ENCODE peak calls at places on chromosomes 13 and 19, in four cellular contexts. One of them, this sample, is unnamed.
A peak's percentile ranks its signal among the peaks of the same experiment; 100 is the strongest.

GRCh38 chr19:51018745-51019543 is 565 bp downstream of the KLK10 start:
- DNase-seq in uterus: no peak
- DNase-seq in ovary: peak; percentile 87
- DNase-seq in transverse colon: no peak
- DNase-seq in this sample: peak; percentile 89

GRCh38 chr13:79642596-79642995 is 161.6 kb downstream of the NDFIP2 start:
- DNase-seq in ovary: no peak
- DNase-seq in uterus: no peak
- DNase-seq in transverse colon: no peak
- DNase-seq in this sample: no peak

GRCh38 chr19:38786572-38787265 is 2.3 kb upstream of the LGALS7B start:
- DNase-seq in uterus: no peak
- DNase-seq in transverse colon: no peak
- DNase-seq in ovary: no peak
- DNase-seq in this sample: no peak

GRCh38 chr13:32206097-32206740 is 108.9 kb downstream of the ZAR1L start:
- DNase-seq in uterus: no peak
- DNase-seq in transverse colon: no peak
- DNase-seq in ovary: no peak
- DNase-seq in this sample: no peak

GRCh38 chr13:109628251-109628699 is 158.1 kb downstream of the IRS2 start:
- DNase-seq in ovary: no peak
- DNase-seq in uterus: no peak
- DNase-seq in transverse colon: no peak
- DNase-seq in this sample: no peak

GRCh38 chr19:35117017-35117570 is 1.5 kb downstream of the FXYD3 start:
- DNase-seq in transverse colon: no peak
- DNase-seq in uterus: no peak
- DNase-seq in ovary: no peak
- DNase-seq in this sample: no peak

GRCh38 chr13:99931462-99931861 is 40.1 kb downstream of the ZIC5 start:
- DNase-seq in ovary: no peak
- DNase-seq in transverse colon: no peak
- DNase-seq in uterus: no peak
- DNase-seq in this sample: no peak

GRCh38 chr13:32737111-32737571 is 150.9 kb downstream of the PDS5B start:
- DNase-seq in ovary: no peak
- DNase-seq in transverse colon: no peak
- DNase-seq in uterus: no peak
- DNase-seq in this sample: no peak

GRCh38 chr13:37412271-37412683 is 186.3 kb downstream of the POSTN start:
- DNase-seq in ovary: no peak
- DNase-seq in uterus: no peak
- DNase-seq in transverse colon: no peak
- DNase-seq in this sample: no peak

GRCh38 chr13:45178349-45179142 is 22.3 kb downstream of the KCTD4 start:
- DNase-seq in uterus: no peak
- DNase-seq in ovary: no peak
- DNase-seq in transverse colon: no peak
- DNase-seq in this sample: no peak

GRCh38 chr19:661427-662196 is 1.4 kb downstream of the RNF126 start:
- DNase-seq in ovary: no peak
- DNase-seq in transverse colon: peak; percentile 71
- DNase-seq in uterus: no peak
- DNase-seq in this sample: no peak

GRCh38 chr13:44826586-44827350 is 162.5 kb downstream of the NUFIP1 start:
- DNase-seq in ovary: no peak
- DNase-seq in transverse colon: no peak
- DNase-seq in uterus: no peak
- DNase-seq in this sample: no peak

GRCh38 chr13:77740931-77741586 is 43.6 kb downstream of the SLAIN1 start:
- DNase-seq in uterus: no peak
- DNase-seq in ovary: no peak
- DNase-seq in transverse colon: no peak
- DNase-seq in this sample: no peak

GRCh38 chr13:51912091-51912490 is 50.3 kb downstream of the CCDC70 start:
- DNase-seq in transverse colon: no peak
- DNase-seq in ovary: no peak
- DNase-seq in uterus: no peak
- DNase-seq in this sample: no peak

GRCh38 chr19:9828551-9829063 is 889 bp downstream of the UBL5 start:
- DNase-seq in ovary: no peak
- DNase-seq in uterus: no peak
- DNase-seq in transverse colon: no peak
- DNase-seq in this sample: no peak

GRCh38 chr13:114148521-114148855 is 16.1 kb upstream of the RASA3 start:
- DNase-seq in uterus: no peak
- DNase-seq in ovary: no peak
- DNase-seq in transverse colon: peak; percentile 64
- DNase-seq in this sample: no peak

GRCh38 chr13:26299168-26299788 is 45.3 kb downstream of the CDK8 start:
- DNase-seq in uterus: no peak
- DNase-seq in ovary: no peak
- DNase-seq in transverse colon: no peak
- DNase-seq in this sample: no peak

GRCh38 chr19:53112286-53112685 is 9.1 kb upstream of the ZNF160 start:
- DNase-seq in ovary: no peak
- DNase-seq in uterus: no peak
- DNase-seq in transverse colon: no peak
- DNase-seq in this sample: no peak

GRCh38 chr13:34207872-34208271 is 389.9 kb downstream of the RFC3 start:
- DNase-seq in ovary: no peak
- DNase-seq in uterus: no peak
- DNase-seq in transverse colon: no peak
- DNase-seq in this sample: no peak

GRCh38 chr13:51978836-51979556 is 32.3 kb downstream of the ATP7B start:
- DNase-seq in transverse colon: peak; percentile 40
- DNase-seq in ovary: no peak
- DNase-seq in uterus: no peak
- DNase-seq in this sample: no peak

GRCh38 chr19:13056052-13056660 is 46.5 kb downstream of the LYL1 start:
- DNase-seq in transverse colon: peak; percentile 61
- DNase-seq in ovary: peak; percentile 68
- DNase-seq in uterus: peak; percentile 79
- DNase-seq in this sample: peak; percentile 45

GRCh38 chr19:46412034-46412982 is 1.1 kb downstream of the CCDC8 start:
- DNase-seq in transverse colon: no peak
- DNase-seq in uterus: no peak
- DNase-seq in ovary: peak; percentile 47
- DNase-seq in this sample: no peak

GRCh38 chr13:52029569-52029968 is 5.1 kb downstream of the UTP14C start:
- DNase-seq in uterus: no peak
- DNase-seq in ovary: no peak
- DNase-seq in transverse colon: peak; percentile 46
- DNase-seq in this sample: no peak

GRCh38 chr19:50461066-50461875 is 15.0 kb upstream of the EMC10 start:
- DNase-seq in uterus: peak; percentile 28
- DNase-seq in ovary: no peak
- DNase-seq in transverse colon: peak; percentile 73
- DNase-seq in this sample: peak; percentile 75

GRCh38 chr19:11247934-11248333 is 8.5 kb downstream of the ANGPTL8 start:
- DNase-seq in ovary: no peak
- DNase-seq in uterus: no peak
- DNase-seq in transverse colon: no peak
- DNase-seq in this sample: no peak

GRCh38 chr19:35451278-35452096 is 3.4 kb downstream of the FFAR2 start:
- DNase-seq in transverse colon: no peak
- DNase-seq in uterus: no peak
- DNase-seq in ovary: no peak
- DNase-seq in this sample: no peak

GRCh38 chr13:21060063-21060826 is 1.1 kb downstream of the LATS2 start:
- DNase-seq in uterus: peak; percentile 64
- DNase-seq in ovary: peak; percentile 63
- DNase-seq in transverse colon: peak; percentile 25
- DNase-seq in this sample: peak; percentile 24

GRCh38 chr13:21060827-21061076 is 634 bp downstream of the LATS2 start:
- DNase-seq in ovary: peak; percentile 66
- DNase-seq in uterus: no peak
- DNase-seq in transverse colon: no peak
- DNase-seq in this sample: peak; percentile 7

GRCh38 chr13:21063031-21063430 is 1.6 kb upstream of the LATS2 start:
- DNase-seq in uterus: no peak
- DNase-seq in ovary: no peak
- DNase-seq in transverse colon: no peak
- DNase-seq in this sample: no peak

GRCh38 chr13:21058361-21058760 is 3.0 kb downstream of the LATS2 start:
- DNase-seq in uterus: no peak
- DNase-seq in ovary: no peak
- DNase-seq in transverse colon: no peak
- DNase-seq in this sample: peak; percentile 27

DNA sequence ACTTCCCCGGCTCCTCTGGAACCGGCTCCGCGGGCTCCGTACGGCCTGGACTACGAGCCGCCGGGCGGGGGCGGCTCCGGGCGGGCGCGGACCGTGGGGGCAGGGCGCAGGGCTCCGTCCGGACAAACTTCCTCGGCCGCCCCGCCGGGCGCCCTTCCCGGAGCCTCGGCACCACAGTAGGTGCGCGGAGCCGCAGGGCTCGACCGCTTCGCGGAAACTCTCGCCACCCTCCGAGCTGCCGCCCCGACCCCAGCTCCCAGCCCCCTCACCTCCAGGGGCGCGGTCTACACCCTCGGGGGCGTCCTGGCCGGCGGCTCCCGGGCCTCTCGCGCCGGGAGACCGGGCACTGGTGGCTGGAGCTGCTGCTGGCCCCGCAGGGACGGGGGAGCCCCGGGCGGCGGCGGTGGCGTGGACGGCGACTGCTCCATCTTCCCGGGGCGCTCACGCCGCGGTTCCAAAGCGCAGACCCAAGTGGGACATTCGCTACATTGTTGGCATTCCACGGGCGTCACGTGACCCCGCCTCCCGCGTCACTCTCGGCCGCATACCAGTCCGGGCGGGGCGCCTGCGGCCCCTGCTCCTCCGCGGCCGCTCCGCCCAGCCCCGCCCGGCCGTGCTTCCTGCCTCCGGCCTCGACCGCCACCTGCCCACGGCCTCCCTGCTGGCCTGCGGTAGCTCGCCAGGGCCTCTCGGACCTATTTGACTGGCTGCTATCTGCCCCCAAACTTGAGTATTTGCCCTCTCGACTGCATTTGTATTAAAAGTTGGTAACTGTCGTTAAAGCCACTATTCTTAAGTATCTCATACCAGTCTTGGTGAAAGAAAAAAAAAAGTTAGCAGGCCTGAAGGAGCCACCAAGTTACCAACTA is at the start of gene LATS2:
- DNase-seq in transverse colon: peak; percentile 96
- DNase-seq in uterus: peak; percentile 98
- DNase-seq in ovary: peak; percentile 98
- DNase-seq in this sample: peak; percentile 95
- TF ChIP-seq CTCF in transverse colon: peak; percentile 37
- TF ChIP-seq CTCF in uterus: peak; percentile 68
- TF ChIP-seq CTCF in ovary: no peak
- TF ChIP-seq CTCF in this sample: no peak

GRCh38 chr13:108267338-108267737 is 2.2 kb upstream of the TNFSF13B start:
- DNase-seq in uterus: no peak
- DNase-seq in transverse colon: no peak
- DNase-seq in ovary: no peak
- DNase-seq in this sample: no peak
- TF ChIP-seq CTCF in uterus: no peak
- TF ChIP-seq CTCF in transverse colon: no peak
- TF ChIP-seq CTCF in ovary: no peak
- TF ChIP-seq CTCF in this sample: no peak

GRCh38 chr19:28736528-28736927 is 476.4 kb downstream of the UQCRFS1 start:
- DNase-seq in ovary: no peak
- DNase-seq in transverse colon: no peak
- DNase-seq in uterus: no peak
- DNase-seq in this sample: no peak

GRCh38 chr19:28731577-28731976 is 481.4 kb downstream of the UQCRFS1 start:
- DNase-seq in transverse colon: no peak
- DNase-seq in uterus: no peak
- DNase-seq in ovary: no peak
- DNase-seq in this sample: no peak

GRCh38 chr19:28737021-28737525 is 475.9 kb downstream of the UQCRFS1 start:
- DNase-seq in uterus: no peak
- DNase-seq in transverse colon: no peak
- DNase-seq in ovary: no peak
- DNase-seq in this sample: peak; percentile 7

DNA sequence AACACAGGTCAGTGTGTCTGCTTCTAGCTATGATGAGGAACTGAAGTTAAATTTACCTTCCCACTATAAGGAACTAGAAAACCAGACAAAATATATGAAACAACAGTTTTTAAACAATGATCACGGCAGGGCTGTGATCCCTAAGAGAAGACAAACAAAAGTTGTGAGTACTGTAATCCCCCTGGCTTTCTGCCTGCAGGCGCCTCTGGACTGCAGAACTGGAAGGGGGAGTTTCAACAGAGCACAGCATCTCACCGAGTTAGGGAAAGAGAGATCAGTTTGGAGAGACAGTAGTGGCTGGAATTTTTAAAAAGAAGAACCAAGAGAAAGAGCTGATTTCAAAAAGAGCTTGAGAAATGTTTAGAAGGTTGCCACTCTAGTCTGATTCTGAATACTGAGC is 475.4 kb downstream of the UQCRFS1 start:
- DNase-seq in transverse colon: no peak
- DNase-seq in uterus: no peak
- DNase-seq in ovary: peak; percentile 28
- DNase-seq in this sample: peak; percentile 6
- TF ChIP-seq CTCF in transverse colon: no peak
- TF ChIP-seq CTCF in uterus: no peak
- TF ChIP-seq CTCF in ovary: no peak
- TF ChIP-seq CTCF in this sample: no peak

GRCh38 chr13:110645750-110646149 is 30.4 kb downstream of the NAXD start:
- DNase-seq in uterus: no peak
- DNase-seq in transverse colon: no peak
- DNase-seq in ovary: no peak
- DNase-seq in this sample: no peak

GRCh38 chr13:110643324-110643723 is 28.0 kb downstream of the NAXD start:
- DNase-seq in uterus: no peak
- DNase-seq in transverse colon: no peak
- DNase-seq in ovary: no peak
- DNase-seq in this sample: no peak

GRCh38 chr13:110646442-110647364 is 31.4 kb downstream of the NAXD start:
- DNase-seq in uterus: no peak
- DNase-seq in transverse colon: no peak
- DNase-seq in ovary: no peak
- DNase-seq in this sample: no peak

GRCh38 chr13:110643768-110644421 is 28.6 kb downstream of the NAXD start:
- DNase-seq in transverse colon: no peak
- DNase-seq in uterus: no peak
- DNase-seq in ovary: no peak
- DNase-seq in this sample: no peak

DNA sequence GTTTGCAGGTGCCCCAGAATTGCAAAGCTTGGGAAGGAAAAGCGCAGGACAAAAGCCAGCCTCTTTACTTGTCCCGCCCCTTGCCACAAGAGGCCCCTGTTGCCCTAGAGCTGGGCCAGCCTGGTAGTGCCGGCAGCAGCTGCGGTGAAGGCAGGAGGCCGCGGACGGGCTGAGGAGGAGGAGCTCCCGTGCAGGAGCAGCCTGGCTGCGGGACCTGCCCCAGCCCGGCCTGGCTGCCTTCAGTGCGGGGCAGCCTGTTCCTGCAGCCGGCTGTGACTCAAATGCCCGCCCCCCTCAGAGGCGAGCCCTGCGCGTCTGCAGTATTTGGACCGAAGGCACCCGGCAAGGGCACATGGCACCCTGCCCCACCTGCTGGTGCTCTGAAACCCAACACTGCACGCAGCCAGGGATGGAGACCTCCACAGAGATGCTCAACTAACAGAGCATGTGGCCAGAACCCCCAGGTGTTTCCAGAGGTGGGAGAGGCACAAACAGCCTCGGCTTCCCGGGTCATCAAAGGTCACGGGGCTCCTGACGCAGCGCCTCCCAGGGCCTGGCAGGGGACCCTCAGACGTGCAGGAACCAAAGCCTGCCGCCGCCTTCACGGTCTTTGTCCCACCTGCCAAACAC is 29.7 kb downstream of the NAXD start:
- DNase-seq in ovary: peak; percentile 69
- DNase-seq in uterus: peak; percentile 40
- DNase-seq in transverse colon: peak; percentile 66
- DNase-seq in this sample: no peak
- TF ChIP-seq CTCF in ovary: no peak
- TF ChIP-seq CTCF in uterus: peak; percentile 16
- TF ChIP-seq CTCF in transverse colon: peak; percentile 49
- TF ChIP-seq CTCF in this sample: no peak